ENCODE peak calls at places on chromosomes 12 and 14, in six cellular contexts. X is HCT116, O is ovary, J is stomach, S is esophagus squamous epithelium, C is breast epithelium. H is an unnamed sample.

GRCh38 chr12:39343665-39344064 is 99.3 kb downstream of the KIF21A start:
- DNase-seq in X (no peak), O (no peak), J (no peak), S (no peak), C (no peak), H (no peak)

GRCh38 chr14:61034416-61035100 is 53.5 kb downstream of the SLC38A6 start:
- DNase-seq in X (no peak), O (no peak), J (no peak), S (no peak), C (no peak), H (no peak)

GRCh38 chr14:93044601-93045000 is 71.1 kb downstream of the ITPK1 start:
- DNase-seq in X (no peak), O (no peak), J (no peak), S (no peak), C (no peak), H (peak)

GRCh38 chr12:106780010-106780625 is 5.6 kb downstream of the RIC8B start:
- DNase-seq in X (no peak), O (no peak), J (no peak), S (no peak), C (no peak), H (no peak)

GRCh38 chr12:113348849-113349536 is 9.4 kb upstream of the PLBD2 start:
- DNase-seq in X (no peak), O (no peak), J (no peak), S (no peak), C (no peak), H (no peak)

GRCh38 chr12:110995016-110995415 is 74.6 kb upstream of the MYL2 start:
- DNase-seq in X (no peak), O (no peak), J (no peak), S (no peak), C (no peak), H (no peak)

GRCh38 chr14:74913986-74914573 is 9.0 kb downstream of the RPS6KL1 start:
- DNase-seq in X (peak), O (peak), J (peak), S (no peak), C (peak), H (no peak)

GRCh38 chr14:26286066-26286791 is 311.6 kb downstream of the NOVA1 start:
- DNase-seq in X (no peak), O (no peak), J (no peak), S (no peak), C (no peak), H (no peak)

GRCh38 chr14:71309756-71310155 is 402.5 kb downstream of the PCNX1 start:
- DNase-seq in X (no peak), O (no peak), J (no peak), S (no peak), C (no peak), H (no peak)

GRCh38 chr14:28763914-28764848 is 2.4 kb upstream of the FOXG1 start:
- DNase-seq in X (no peak), O (no peak), J (no peak), S (no peak), C (no peak), H (no peak)

GRCh38 chr12:118830251-118830650 is 151.1 kb upstream of the SRRM4 start:
- DNase-seq in X (no peak), O (no peak), J (no peak), S (no peak), C (no peak), H (no peak)

GRCh38 chr12:50734409-50735263 is 29.3 kb upstream of the ATF1 start:
- DNase-seq in X (peak), O (no peak), J (no peak), S (no peak), C (no peak), H (no peak)

GRCh38 chr12:113439606-113440030 is 17.4 kb downstream of the SDSL start:
- DNase-seq in X (no peak), O (peak), J (peak), S (no peak), C (no peak), H (no peak)

GRCh38 chr12:94258593-94258992 is 110.2 kb downstream of the PLXNC1 start:
- DNase-seq in X (no peak), O (no peak), J (no peak), S (no peak), C (no peak), H (no peak)
- H3K27ac ChIP-seq in X (no peak), O (no peak), J (no peak), S (no peak), C (no peak), H (no peak)

GRCh38 chr12:131929530-131930456 is 717 bp downstream of the PUS1 start:
- DNase-seq in X (no peak), O (no peak), J (no peak), S (no peak), C (no peak), H (peak)

GRCh38 chr12:131928080-131928764 is 854 bp upstream of the PUS1 start:
- DNase-seq in X (no peak), O (no peak), J (no peak), S (no peak), C (no peak), H (no peak)

GRCh38 chr12:131930510-131930909 is 1.4 kb downstream of the PUS1 start:
- DNase-seq in X (no peak), O (no peak), J (no peak), S (no peak), C (no peak), H (no peak)

GRCh38 chr12:131927110-131928079 is 1.7 kb upstream of the PUS1 start:
- DNase-seq in X (no peak), O (peak), J (no peak), S (no peak), C (no peak), H (no peak)

GRCh38 chr12:131928765-131929529 is at the start of gene PUS1:
- DNase-seq in X (peak), O (peak), J (peak), S (peak), C (peak), H (peak)
- TF ChIP-seq POLR2A in X (peak), O (no peak), J (no peak), S (no peak), C (no peak), H (peak)

GRCh38 chr14:52948836-52949235 is 2.0 kb downstream of the FERMT2 start:
- DNase-seq in X (no peak), O (no peak), J (no peak), S (no peak), C (no peak), H (no peak)
- H3K4me3 ChIP-seq in X (no peak), O (peak), J (peak), S (peak), C (peak), H (peak)

DNA sequence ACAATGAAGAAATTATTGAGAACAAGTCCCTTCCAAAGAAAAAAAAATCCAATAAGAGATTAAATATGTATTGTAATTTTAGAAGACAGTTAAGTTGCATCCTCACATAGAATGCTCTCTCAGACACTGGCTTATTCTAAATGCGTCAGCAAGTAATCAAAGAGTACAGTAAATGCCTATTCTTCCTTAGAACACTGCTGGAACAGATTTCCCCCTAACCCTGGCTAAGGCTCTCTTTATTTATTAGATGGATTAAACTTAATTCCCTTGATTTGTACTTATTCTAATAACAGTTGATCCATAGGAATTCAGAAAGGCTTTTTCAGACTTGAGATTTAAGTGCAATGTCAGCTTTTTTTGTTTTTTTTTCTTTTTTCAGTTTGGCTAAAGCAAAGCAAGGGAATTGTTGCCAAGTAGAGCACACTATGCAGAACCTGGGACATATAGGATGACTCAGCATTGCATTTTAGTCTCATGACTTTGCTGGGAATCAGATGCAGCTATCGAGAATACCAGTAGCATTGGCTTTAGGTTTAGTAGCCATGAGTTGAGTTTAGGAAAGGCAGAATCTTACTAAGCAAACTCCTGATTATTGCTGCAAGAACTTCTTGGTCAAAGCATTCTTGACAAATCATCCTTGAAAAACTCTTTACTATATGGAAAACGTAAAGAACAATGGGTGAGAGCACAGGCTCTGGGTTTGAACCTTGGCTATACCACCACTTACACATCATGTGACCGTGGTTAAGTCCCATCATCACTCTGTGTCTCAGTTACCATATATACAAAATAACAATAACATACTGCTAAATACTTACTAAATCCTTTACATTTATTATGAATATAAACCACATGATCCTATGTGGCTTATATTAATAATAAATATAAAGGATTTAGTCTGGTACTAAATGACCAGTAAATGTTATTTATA is 26.7 kb downstream of the MED21 start:
- DNase-seq in X (no peak), O (no peak), J (no peak), S (no peak), C (no peak), H (no peak)
- H3K27ac ChIP-seq in X (no peak), O (no peak), J (no peak), S (no peak), C (no peak), H (no peak)

GRCh38 chr14:23555882-23556699 is at the start of gene THTPA:
- DNase-seq in X (peak), O (peak), J (peak), S (peak), C (peak), H (peak)
- TF ChIP-seq POLR2A in X (peak), O (no peak), J (peak), S (no peak), C (no peak), H (peak)

GRCh38 chr12:25195056-25195971 is at the start of the genes DNAI7 and ETFRF1:
- DNase-seq in X (peak), O (peak), J (peak), S (peak), C (peak), H (peak)

GRCh38 chr12:25197608-25198007 is 2.6 kb downstream of the ETFRF1 start:
- DNase-seq in X (no peak), O (no peak), J (no peak), S (no peak), C (no peak), H (no peak)

GRCh38 chr12:25189656-25190055 is 5.3 kb downstream of the DNAI7 start:
- DNase-seq in X (no peak), O (no peak), J (no peak), S (no peak), C (no peak), H (no peak)

GRCh38 chr12:25194722-25195055 is 271 bp downstream of the DNAI7 start:
- DNase-seq in X (no peak), O (no peak), J (no peak), S (no peak), C (no peak), H (no peak)

DNA sequence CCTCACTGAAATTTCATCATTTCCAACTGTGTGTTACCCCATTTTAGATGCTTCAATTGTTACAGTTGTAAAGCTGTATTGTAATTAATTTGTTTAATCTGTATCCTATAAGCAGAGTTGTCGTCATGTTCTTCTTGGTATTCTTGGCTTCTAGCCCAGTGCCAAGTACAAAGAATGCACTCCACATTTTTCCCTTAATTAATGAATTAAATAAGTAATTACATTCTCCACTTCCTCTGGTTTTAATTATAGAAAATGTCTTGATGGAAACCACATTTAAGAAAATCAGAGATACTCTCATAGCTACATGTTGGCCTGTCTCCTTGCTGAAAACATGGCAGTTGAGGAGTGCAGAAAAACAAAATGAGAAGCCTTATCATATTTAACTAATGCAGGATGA is 749 bp downstream of the DNAI7 start:
- DNase-seq in X (no peak), O (no peak), J (no peak), S (no peak), C (no peak), H (no peak)
- H3K4me3 ChIP-seq in X (peak), O (peak), J (peak), S (peak), C (peak), H (peak)

GRCh38 chr12:6777386-6777785 is 5.1 kb downstream of the LAG3 start:
- DNase-seq in X (no peak), O (no peak), J (no peak), S (no peak), C (no peak), H (no peak)

GRCh38 chr12:6779667-6780459 is 7.5 kb downstream of the LAG3 start:
- DNase-seq in X (no peak), O (no peak), J (no peak), S (no peak), C (peak), H (no peak)

GRCh38 chr12:6778212-6778570 is 5.9 kb downstream of the LAG3 start:
- DNase-seq in X (no peak), O (peak), J (no peak), S (no peak), C (peak), H (no peak)

GRCh38 chr12:6780573-6780972 is 8.3 kb downstream of the LAG3 start:
- DNase-seq in X (no peak), O (no peak), J (no peak), S (no peak), C (no peak), H (no peak)

DNA sequence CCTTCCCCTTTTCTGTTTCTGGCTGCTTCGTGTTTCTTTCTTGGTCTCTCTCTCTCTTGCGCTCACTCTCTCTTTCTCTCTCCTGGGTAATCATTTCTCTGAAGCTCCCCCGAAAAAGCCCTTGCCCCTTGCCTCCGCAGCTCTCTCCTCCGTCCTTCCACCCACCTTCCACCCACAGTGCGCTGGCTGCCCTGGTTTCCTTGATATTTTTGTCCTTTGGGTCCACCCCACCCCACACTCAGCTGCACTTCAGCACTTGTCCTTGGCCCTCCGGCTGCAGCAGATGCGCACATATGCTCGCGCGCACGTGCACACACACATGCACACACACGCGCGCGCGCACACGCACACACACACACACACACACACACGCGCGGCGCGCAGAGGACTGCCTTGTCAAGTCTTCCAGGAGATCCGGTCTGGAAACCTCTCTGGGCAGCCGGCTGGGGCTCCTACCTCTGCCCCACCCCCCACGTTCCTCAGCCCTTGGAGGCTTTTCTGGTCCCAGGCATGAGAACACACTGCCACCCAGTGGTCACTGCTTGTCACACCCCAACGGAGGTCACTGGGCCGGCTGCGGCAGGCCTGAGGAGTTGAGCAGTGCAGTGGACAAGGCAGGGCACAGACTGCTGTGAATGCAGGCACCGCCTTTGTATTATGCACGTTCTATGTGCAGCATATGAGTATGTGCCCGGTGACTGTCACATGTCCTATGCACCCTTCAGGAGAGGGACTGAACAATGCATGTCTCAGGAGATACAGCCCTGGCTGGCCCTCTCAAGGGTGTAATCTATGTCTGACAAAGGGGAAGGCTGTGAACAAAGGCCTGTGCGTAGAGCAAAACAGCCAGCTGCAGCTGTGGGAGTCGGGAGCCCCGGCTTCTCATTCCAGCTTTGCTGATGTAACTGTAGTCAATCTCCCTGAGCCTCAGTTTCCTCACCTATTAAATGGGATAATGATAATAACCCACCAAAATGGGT is 6.5 kb downstream of the LAG3 start:
- DNase-seq in X (peak), O (peak), J (peak), S (peak), C (peak), H (peak)
- H3K27ac ChIP-seq in X (peak), O (peak), J (peak), S (peak), C (peak), H (no peak)

GRCh38 chr12:47814539-47815170 is 5.0 kb downstream of the HDAC7 start:
- DNase-seq in X (no peak), O (no peak), J (no peak), S (no peak), C (no peak), H (no peak)

GRCh38 chr12:47812797-47813490 is 6.8 kb downstream of the HDAC7 start:
- DNase-seq in X (no peak), O (peak), J (peak), S (no peak), C (peak), H (peak)

GRCh38 chr12:47813491-47814196 is 6.1 kb downstream of the HDAC7 start:
- DNase-seq in X (no peak), O (no peak), J (no peak), S (no peak), C (no peak), H (no peak)

GRCh38 chr12:47811070-47811391 is 8.7 kb downstream of the HDAC7 start:
- DNase-seq in X (no peak), O (no peak), J (no peak), S (no peak), C (no peak), H (no peak)

DNA sequence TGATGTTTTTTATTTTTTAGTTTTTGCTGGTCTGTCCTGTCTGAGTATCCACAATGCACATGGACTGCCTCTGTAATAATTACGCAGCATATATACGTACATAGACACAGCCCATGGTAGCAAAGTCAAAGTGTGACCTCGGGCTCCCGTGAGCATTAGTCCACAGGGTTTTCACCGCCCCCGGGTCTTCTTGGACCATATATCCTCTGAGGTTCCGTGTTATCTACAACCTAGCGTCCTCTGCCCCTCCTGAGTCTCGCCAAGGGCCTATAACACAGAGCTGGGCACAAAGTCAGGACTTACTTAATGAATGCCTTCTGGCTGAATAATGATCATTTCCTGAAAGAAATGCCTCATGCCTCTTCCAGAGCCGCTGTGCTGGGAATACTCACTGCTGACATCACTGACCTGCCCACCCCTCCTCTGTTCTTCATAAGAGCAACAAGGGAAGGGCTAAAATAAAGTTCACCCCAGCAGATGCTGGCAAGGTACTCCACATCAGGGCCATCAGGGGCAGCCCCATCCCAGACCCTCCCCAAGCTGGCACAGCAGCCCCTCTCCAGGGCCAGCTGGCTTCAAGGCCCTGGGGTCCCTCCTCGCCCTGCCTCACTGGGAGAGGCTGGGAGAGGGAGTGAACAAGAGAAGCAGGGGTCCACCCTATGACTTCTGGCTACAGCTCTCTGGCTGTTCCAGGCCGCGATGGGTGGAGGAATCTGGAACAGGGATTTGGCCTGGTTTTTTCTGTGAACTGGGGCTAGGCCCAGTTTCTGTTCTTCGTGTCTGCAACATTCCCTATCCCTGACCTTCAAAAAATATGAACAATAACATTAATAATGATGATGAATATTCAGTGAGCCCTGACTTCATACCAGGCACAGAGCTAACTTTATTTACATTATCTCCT is 7.9 kb downstream of the HDAC7 start:
- DNase-seq in X (no peak), O (peak), J (no peak), S (no peak), C (no peak), H (no peak)
- TF ChIP-seq POLR2A in X (no peak), O (no peak), J (no peak), S (no peak), C (no peak), H (no peak)

DNA sequence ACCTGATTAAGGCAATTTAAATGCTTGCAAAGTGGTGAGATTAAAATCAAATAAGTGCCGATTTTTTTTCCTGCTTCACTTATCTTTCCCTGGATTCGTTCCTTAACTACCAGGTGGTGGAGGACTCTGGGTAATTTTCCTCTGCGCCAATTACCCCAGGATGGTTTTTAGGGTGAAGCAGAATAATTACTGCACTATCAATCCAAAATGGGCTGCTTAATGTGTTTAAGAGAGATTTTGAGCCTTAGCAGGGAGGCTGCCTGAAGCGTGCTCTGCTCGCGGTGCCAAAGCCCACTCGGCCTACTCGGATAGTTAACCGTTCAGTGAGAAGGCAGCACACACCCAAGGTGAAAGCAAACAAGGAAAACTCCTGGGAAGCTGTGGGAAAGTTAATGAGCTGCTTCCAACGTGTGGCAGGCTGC is 274.9 kb upstream of the LMO3 start:
- DNase-seq in X (no peak), O (no peak), J (peak), S (no peak), C (no peak), H (no peak)
- H3K4me3 ChIP-seq in X (no peak), O (no peak), J (peak), S (no peak), C (no peak), H (no peak)

DNA sequence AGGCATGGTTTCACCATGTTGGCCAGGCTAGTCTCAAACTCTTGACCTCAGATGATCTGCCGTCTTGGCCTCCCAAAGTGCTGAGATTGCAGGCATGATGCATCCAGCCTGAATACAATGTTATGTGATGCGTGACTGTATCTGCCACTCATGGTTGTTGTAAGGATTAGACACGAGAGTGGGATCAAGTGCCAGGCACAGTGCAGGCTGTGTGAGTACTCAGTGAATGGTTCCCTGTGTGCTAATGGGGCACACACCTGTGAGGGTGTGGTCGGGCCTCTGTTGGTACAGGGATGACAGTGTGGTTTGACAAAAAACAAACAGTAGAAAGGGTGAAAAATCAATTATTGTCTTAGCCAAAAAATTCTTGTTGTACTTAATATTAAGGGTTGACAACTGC is 61.8 kb downstream of the TECPR2 start:
- DNase-seq in X (no peak), O (no peak), J (no peak), S (no peak), C (no peak), H (no peak)
- H3K27ac ChIP-seq in X (no peak), O (no peak), J (no peak), S (no peak), C (no peak), H (no peak)